ENCODE peak calls at places on chromosomes 12 and 14, in seven cellular contexts. One of them, this sample, is unnamed.

GRCh38 chr12:122979908-122980191 is 631 bp upstream of the ARL6IP4 start:
- DNase-seq in right lobe of liver: no peak
- DNase-seq in CD8-positive, alpha-beta T cell: no peak
- DNase-seq in BJ: no peak
- DNase-seq in ovary: no peak
- DNase-seq in left ventricle myocardium inferior: no peak
- DNase-seq in IMR-90: no peak
- DNase-seq in this sample: no peak

GRCh38 chr12:49582201-49582600 is 14.3 kb upstream of the MCRS1 start:
- DNase-seq in right lobe of liver: no peak
- DNase-seq in left ventricle myocardium inferior: no peak
- DNase-seq in BJ: no peak
- DNase-seq in ovary: no peak
- DNase-seq in CD8-positive, alpha-beta T cell: no peak
- DNase-seq in IMR-90: no peak
- DNase-seq in this sample: no peak

GRCh38 chr12:93368766-93369165 is 9.0 kb upstream of the NUDT4 start:
- DNase-seq in left ventricle myocardium inferior: no peak
- DNase-seq in ovary: no peak
- DNase-seq in BJ: no peak
- DNase-seq in right lobe of liver: no peak
- DNase-seq in CD8-positive, alpha-beta T cell: no peak
- DNase-seq in IMR-90: no peak
- DNase-seq in this sample: no peak

GRCh38 chr14:58793096-58793740 is 155.5 kb downstream of the DACT1 start:
- DNase-seq in CD8-positive, alpha-beta T cell: no peak
- DNase-seq in ovary: no peak
- DNase-seq in right lobe of liver: no peak
- DNase-seq in BJ: no peak
- DNase-seq in IMR-90: peak; percentile 55
- DNase-seq in left ventricle myocardium inferior: no peak
- DNase-seq in this sample: peak; percentile 24

GRCh38 chr12:116821291-116821690 is 60.0 kb downstream of the HRK start:
- DNase-seq in BJ: no peak
- DNase-seq in ovary: no peak
- DNase-seq in CD8-positive, alpha-beta T cell: no peak
- DNase-seq in left ventricle myocardium inferior: no peak
- DNase-seq in right lobe of liver: no peak
- DNase-seq in IMR-90: no peak
- DNase-seq in this sample: no peak

GRCh38 chr12:80509781-80510556 is 65.9 kb downstream of the PTPRQ start:
- DNase-seq in BJ: peak; percentile 91
- DNase-seq in left ventricle myocardium inferior: no peak
- DNase-seq in CD8-positive, alpha-beta T cell: no peak
- DNase-seq in ovary: no peak
- DNase-seq in IMR-90: peak; percentile 87
- DNase-seq in right lobe of liver: no peak
- DNase-seq in this sample: peak; percentile 96

GRCh38 chr12:50213439-50213838 is 46.3 kb upstream of the CERS5 start:
- DNase-seq in ovary: no peak
- DNase-seq in left ventricle myocardium inferior: no peak
- DNase-seq in CD8-positive, alpha-beta T cell: no peak
- DNase-seq in right lobe of liver: no peak
- DNase-seq in BJ: no peak
- DNase-seq in IMR-90: no peak
- DNase-seq in this sample: no peak

GRCh38 chr12:15001733-15002471 is 29.1 kb downstream of the PDE6H start:
- DNase-seq in ovary: peak; percentile 52
- DNase-seq in right lobe of liver: no peak
- DNase-seq in BJ: no peak
- DNase-seq in CD8-positive, alpha-beta T cell: no peak
- DNase-seq in IMR-90: peak; percentile 21
- DNase-seq in left ventricle myocardium inferior: peak; percentile 39
- DNase-seq in this sample: peak; percentile 35

GRCh38 chr12:104258476-104259067 is 43.0 kb downstream of the TXNRD1 start:
- DNase-seq in CD8-positive, alpha-beta T cell: no peak
- DNase-seq in ovary: no peak
- DNase-seq in left ventricle myocardium inferior: no peak
- DNase-seq in IMR-90: no peak
- DNase-seq in BJ: no peak
- DNase-seq in right lobe of liver: no peak
- DNase-seq in this sample: no peak

GRCh38 chr12:46084666-46085631 is 94.6 kb upstream of the SCAF11 start:
- DNase-seq in left ventricle myocardium inferior: no peak
- DNase-seq in right lobe of liver: no peak
- DNase-seq in ovary: no peak
- DNase-seq in IMR-90: no peak
- DNase-seq in CD8-positive, alpha-beta T cell: no peak
- DNase-seq in BJ: no peak
- DNase-seq in this sample: no peak

GRCh38 chr12:52211716-52212585 is 20.1 kb upstream of the KRT80 start:
- DNase-seq in CD8-positive, alpha-beta T cell: no peak
- DNase-seq in IMR-90: no peak
- DNase-seq in left ventricle myocardium inferior: peak; percentile 13
- DNase-seq in BJ: no peak
- DNase-seq in right lobe of liver: peak; percentile 45
- DNase-seq in ovary: no peak
- DNase-seq in this sample: no peak

GRCh38 chr14:102805454-102805891 is 28.2 kb downstream of the TRAF3 start:
- DNase-seq in right lobe of liver: no peak
- DNase-seq in ovary: no peak
- DNase-seq in BJ: no peak
- DNase-seq in left ventricle myocardium inferior: no peak
- DNase-seq in IMR-90: peak; percentile 70
- DNase-seq in CD8-positive, alpha-beta T cell: no peak
- DNase-seq in this sample: peak; percentile 51

GRCh38 chr14:36967892-36968555 is 204.4 kb downstream of the SLC25A21 start:
- DNase-seq in left ventricle myocardium inferior: no peak
- DNase-seq in BJ: no peak
- DNase-seq in CD8-positive, alpha-beta T cell: no peak
- DNase-seq in right lobe of liver: no peak
- DNase-seq in ovary: no peak
- DNase-seq in IMR-90: no peak
- DNase-seq in this sample: no peak

GRCh38 chr14:86665975-86666374 is 1136.0 kb downstream of the FLRT2 start:
- DNase-seq in right lobe of liver: no peak
- DNase-seq in CD8-positive, alpha-beta T cell: no peak
- DNase-seq in left ventricle myocardium inferior: no peak
- DNase-seq in IMR-90: no peak
- DNase-seq in BJ: no peak
- DNase-seq in ovary: no peak
- DNase-seq in this sample: no peak

GRCh38 chr12:130796985-130797686 is 41.9 kb downstream of the STX2 start:
- DNase-seq in ovary: no peak
- DNase-seq in BJ: no peak
- DNase-seq in left ventricle myocardium inferior: no peak
- DNase-seq in right lobe of liver: no peak
- DNase-seq in IMR-90: no peak
- DNase-seq in CD8-positive, alpha-beta T cell: no peak
- DNase-seq in this sample: no peak

GRCh38 chr12:54159140-54159539 is 29.6 kb downstream of the SMUG1 start:
- DNase-seq in left ventricle myocardium inferior: no peak
- DNase-seq in IMR-90: no peak
- DNase-seq in BJ: no peak
- DNase-seq in ovary: no peak
- DNase-seq in right lobe of liver: no peak
- DNase-seq in CD8-positive, alpha-beta T cell: no peak
- DNase-seq in this sample: no peak

GRCh38 chr14:100668352-100668751 is 58.3 kb upstream of the DLK1 start:
- DNase-seq in right lobe of liver: no peak
- DNase-seq in CD8-positive, alpha-beta T cell: no peak
- DNase-seq in ovary: peak; percentile 33
- DNase-seq in IMR-90: no peak
- DNase-seq in left ventricle myocardium inferior: no peak
- DNase-seq in BJ: no peak
- DNase-seq in this sample: no peak
- TF ChIP-seq CTCF in right lobe of liver: no peak
- TF ChIP-seq CTCF in CD8-positive, alpha-beta T cell: no peak
- TF ChIP-seq CTCF in ovary: no peak
- TF ChIP-seq CTCF in IMR-90: no peak
- TF ChIP-seq CTCF in left ventricle myocardium inferior: no peak
- TF ChIP-seq CTCF in BJ: no peak
- TF ChIP-seq CTCF in this sample: no peak

GRCh38 chr12:124551268-124552144 is 15.9 kb downstream of the NCOR2 start:
- DNase-seq in left ventricle myocardium inferior: peak; percentile 68
- DNase-seq in IMR-90: peak; percentile 33
- DNase-seq in ovary: peak; percentile 47
- DNase-seq in BJ: no peak
- DNase-seq in right lobe of liver: no peak
- DNase-seq in CD8-positive, alpha-beta T cell: no peak
- DNase-seq in this sample: no peak

GRCh38 chr12:124550123-124551089 is 17.0 kb downstream of the NCOR2 start:
- DNase-seq in CD8-positive, alpha-beta T cell: no peak
- DNase-seq in BJ: no peak
- DNase-seq in right lobe of liver: no peak
- DNase-seq in IMR-90: no peak
- DNase-seq in ovary: peak; percentile 42
- DNase-seq in left ventricle myocardium inferior: no peak
- DNase-seq in this sample: no peak

GRCh38 chr12:124549629-124550028 is 17.8 kb downstream of the NCOR2 start:
- DNase-seq in IMR-90: no peak
- DNase-seq in left ventricle myocardium inferior: no peak
- DNase-seq in CD8-positive, alpha-beta T cell: no peak
- DNase-seq in BJ: no peak
- DNase-seq in right lobe of liver: no peak
- DNase-seq in ovary: no peak
- DNase-seq in this sample: no peak

GRCh38 chr12:124547626-124548025 is 19.8 kb downstream of the NCOR2 start:
- DNase-seq in right lobe of liver: no peak
- DNase-seq in IMR-90: no peak
- DNase-seq in left ventricle myocardium inferior: no peak
- DNase-seq in ovary: no peak
- DNase-seq in BJ: no peak
- DNase-seq in CD8-positive, alpha-beta T cell: no peak
- DNase-seq in this sample: no peak

GRCh38 chr12:124548854-124549378 is 18.5 kb downstream of the NCOR2 start:
- DNase-seq in right lobe of liver: no peak
- DNase-seq in CD8-positive, alpha-beta T cell: no peak
- DNase-seq in left ventricle myocardium inferior: no peak
- DNase-seq in BJ: no peak
- DNase-seq in IMR-90: peak; percentile 87
- DNase-seq in ovary: peak; percentile 71
- DNase-seq in this sample: peak; percentile 82
- H3K4me3 ChIP-seq in right lobe of liver: no peak overlapping the region
- H3K4me3 ChIP-seq in CD8-positive, alpha-beta T cell: no peak overlapping the region
- H3K4me3 ChIP-seq in left ventricle myocardium inferior: no peak overlapping the region
- H3K4me3 ChIP-seq in BJ: no peak overlapping the region
- H3K4me3 ChIP-seq in IMR-90: no peak overlapping the region
- H3K4me3 ChIP-seq in ovary: no peak overlapping the region
- H3K4me3 ChIP-seq in this sample: no peak overlapping the region

GRCh38 chr12:125332900-125333299 is 267.7 kb downstream of the AACS start:
- DNase-seq in CD8-positive, alpha-beta T cell: no peak
- DNase-seq in right lobe of liver: no peak
- DNase-seq in BJ: no peak
- DNase-seq in ovary: no peak
- DNase-seq in left ventricle myocardium inferior: no peak
- DNase-seq in IMR-90: no peak
- DNase-seq in this sample: no peak
- TF ChIP-seq CTCF in CD8-positive, alpha-beta T cell: no peak
- TF ChIP-seq CTCF in right lobe of liver: no peak
- TF ChIP-seq CTCF in BJ: no peak
- TF ChIP-seq CTCF in ovary: no peak
- TF ChIP-seq CTCF in left ventricle myocardium inferior: no peak
- TF ChIP-seq CTCF in IMR-90: no peak
- TF ChIP-seq CTCF in this sample: peak; percentile 9

DNA sequence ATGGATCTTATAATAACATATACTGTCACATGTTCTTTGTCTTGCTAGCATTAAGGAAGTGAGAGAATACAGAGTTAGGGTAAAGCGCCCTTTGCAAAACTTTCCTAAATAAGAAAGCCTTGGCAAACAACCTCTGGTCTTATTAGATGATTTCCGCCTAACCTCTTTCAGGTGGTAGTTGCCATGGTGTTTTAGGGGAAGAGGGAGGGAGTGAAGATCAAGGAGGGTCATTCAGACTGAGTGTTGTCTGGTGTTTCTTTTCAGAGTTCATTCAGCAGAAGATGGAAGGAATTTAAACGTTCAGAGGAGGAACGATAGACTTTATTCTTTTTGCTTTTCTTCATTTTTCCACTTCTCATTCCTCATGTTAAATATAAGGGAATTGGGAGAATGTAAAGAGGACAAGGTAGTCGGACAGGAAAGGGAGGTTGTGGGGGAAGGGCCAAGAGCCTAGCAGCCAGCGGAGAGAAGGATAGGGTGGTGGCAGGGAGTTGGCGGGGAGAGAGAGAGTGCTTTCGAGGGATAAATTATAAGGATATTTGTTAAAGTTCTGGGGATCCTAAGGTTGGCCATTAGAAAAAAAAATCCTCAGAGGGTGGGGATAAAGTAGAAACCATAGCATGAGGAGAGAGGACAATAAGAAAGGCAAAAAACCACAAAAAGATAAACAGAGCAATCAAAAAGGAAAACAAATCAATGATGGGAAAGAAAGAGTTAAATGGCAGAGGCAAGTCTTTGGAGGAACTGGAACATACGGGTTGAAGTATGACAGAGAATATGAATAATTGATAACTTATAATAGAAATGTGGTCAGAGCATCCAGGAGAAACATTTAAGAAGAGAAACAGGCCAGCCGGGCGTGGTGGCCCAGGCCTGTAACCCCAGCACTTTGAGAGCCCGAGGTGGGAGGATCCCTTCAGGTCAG is 17.5 kb upstream of the SALL2 start:
- DNase-seq in right lobe of liver: no peak
- DNase-seq in left ventricle myocardium inferior: no peak
- DNase-seq in ovary: no peak
- DNase-seq in CD8-positive, alpha-beta T cell: no peak
- DNase-seq in BJ: no peak
- DNase-seq in IMR-90: no peak
- DNase-seq in this sample: no peak
- H3K4me3 ChIP-seq in right lobe of liver: no peak overlapping the region
- H3K4me3 ChIP-seq in left ventricle myocardium inferior: no peak overlapping the region
- H3K4me3 ChIP-seq in ovary: no peak overlapping the region
- H3K4me3 ChIP-seq in CD8-positive, alpha-beta T cell: no peak overlapping the region
- H3K4me3 ChIP-seq in BJ: no peak overlapping the region
- H3K4me3 ChIP-seq in IMR-90: no peak overlapping the region
- H3K4me3 ChIP-seq in this sample: no peak overlapping the region

DNA sequence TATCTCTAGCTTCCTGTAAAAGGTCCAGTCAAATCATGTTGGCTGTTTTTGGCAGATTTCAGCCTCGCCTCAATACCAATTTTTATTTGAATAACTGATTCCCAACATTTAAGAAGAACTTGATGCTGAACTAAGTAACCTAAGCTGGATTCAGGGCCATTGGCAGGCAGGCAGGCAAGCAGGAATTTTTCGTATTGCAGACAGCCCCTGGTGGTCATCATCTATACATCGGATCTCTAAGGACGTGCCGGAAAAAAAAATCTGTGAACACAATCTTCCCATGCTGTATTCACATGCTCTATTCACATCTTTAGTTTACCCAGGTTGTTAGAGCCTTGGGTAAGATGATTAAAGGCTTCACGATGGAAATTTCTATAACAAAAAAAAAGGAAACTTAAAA is 7.0 kb downstream of the VCPKMT start:
- DNase-seq in CD8-positive, alpha-beta T cell: no peak
- DNase-seq in ovary: no peak
- DNase-seq in right lobe of liver: no peak
- DNase-seq in left ventricle myocardium inferior: no peak
- DNase-seq in IMR-90: peak; percentile 35
- DNase-seq in BJ: no peak
- DNase-seq in this sample: peak; percentile 37
- TF ChIP-seq CTCF in CD8-positive, alpha-beta T cell: no peak
- TF ChIP-seq CTCF in ovary: no peak
- TF ChIP-seq CTCF in right lobe of liver: no peak
- TF ChIP-seq CTCF in left ventricle myocardium inferior: no peak
- TF ChIP-seq CTCF in IMR-90: peak; percentile 44
- TF ChIP-seq CTCF in BJ: peak; percentile 37
- TF ChIP-seq CTCF in this sample: peak; percentile 32